ENCODE peak calls at places on chromosomes 7 and 10, in ten cellular contexts. D is upper lobe of right lung; E is stomach; O is HFFc6; W is CD4-positive, alpha-beta T cell; T is Peyer's patch; H is foreskin fibroblast; N is astrocyte; X is glutamatergic neuron; S is Calu3. L is an unnamed sample.

GRCh38 chr10:21396889-21397288 is 128.6 kb downstream of the SKIDA1 start:
- DNase-seq in N (peak), T (no peak), E (no peak), X (no peak), H (no peak), S (no peak), D (no peak), O (no peak), W (no peak), L (no peak)

GRCh38 chr7:70553364-70553763 is 578.6 kb upstream of the GALNT17 start:
- DNase-seq in N (no peak), S (no peak), T (no peak), W (no peak), H (no peak), X (no peak), D (no peak), O (no peak), E (no peak), L (no peak)

GRCh38 chr10:116272497-116273221 is at the start of gene GFRA1:
- DNase-seq in H (peak), N (no peak), T (no peak), X (peak), W (no peak), D (no peak), O (no peak), E (no peak), S (no peak), L (peak)

GRCh38 chr10:28842321-28842720 is 165.0 kb downstream of the BAMBI start:
- DNase-seq in T (no peak), D (no peak), S (no peak), N (peak), H (no peak), O (peak), X (no peak), E (no peak), W (no peak), L (no peak)

GRCh38 chr7:156640949-156641485 is 443 bp downstream of the RNF32 start:
- DNase-seq in S (peak), O (peak), E (peak), D (no peak), T (peak), W (peak), X (no peak), H (peak), N (peak), L (no peak)

GRCh38 chr7:78852951-78853350 is 600.5 kb downstream of the MAGI2 start:
- DNase-seq in O (peak), N (peak), X (no peak), D (no peak), W (no peak), H (peak), E (no peak), S (no peak), T (no peak), L (no peak)

GRCh38 chr10:85280014-85280413 is 951.6 kb downstream of the CCSER2 start:
- DNase-seq in S (no peak), T (no peak), O (no peak), E (no peak), N (no peak), X (no peak), H (no peak), D (peak), W (no peak), L (no peak)

GRCh38 chr7:102469972-102470825 is 5.4 kb downstream of the LRWD1 start:
- DNase-seq in O (no peak), N (no peak), S (no peak), H (no peak), W (no peak), X (peak), D (no peak), T (peak), E (peak), L (peak)

GRCh38 chr10:34290412-34291082 is 524.5 kb downstream of the PARD3 start:
- DNase-seq in H (peak), N (peak), X (no peak), T (peak), S (no peak), E (no peak), W (no peak), D (no peak), O (peak), L (no peak)

GRCh38 chr10:63763744-63764143 is 242.5 kb downstream of the REEP3 start:
- DNase-seq in S (no peak), X (no peak), O (peak), W (no peak), H (no peak), D (no peak), T (no peak), N (no peak), E (no peak), L (no peak)

GRCh38 chr7:1667566-1668485 is 2.3 kb upstream of the ELFN1 start:
- DNase-seq in N (no peak), E (no peak), H (no peak), T (peak), W (no peak), S (no peak), D (peak), O (no peak), X (peak), L (no peak)

GRCh38 chr10:117078168-117078837 is 59.8 kb downstream of the VAX1 start:
- DNase-seq in O (no peak), S (peak), N (no peak), X (no peak), T (no peak), D (no peak), E (no peak), H (no peak), W (no peak), L (no peak)

GRCh38 chr7:30091431-30092386 is 43.1 kb upstream of the MTURN start:
- DNase-seq in S (no peak), W (no peak), H (peak), X (no peak), T (no peak), E (no peak), D (no peak), O (peak), N (peak), L (no peak)

GRCh38 chr10:114332301-114332797 is 72.0 kb downstream of the AFAP1L2 start:
- DNase-seq in N (no peak), D (no peak), W (no peak), E (no peak), H (no peak), T (no peak), X (no peak), O (no peak), S (no peak), L (no peak)

GRCh38 chr10:75568721-75569120 is 137.3 kb downstream of the LRMDA start:
- DNase-seq in W (no peak), X (no peak), H (no peak), E (no peak), O (no peak), N (peak), S (no peak), D (no peak), T (no peak), L (no peak)

GRCh38 chr7:29457565-29457971 is 106.1 kb upstream of the PRR15 start:
- DNase-seq in T (no peak), N (peak), X (no peak), W (no peak), D (no peak), H (peak), E (no peak), O (peak), S (no peak), L (no peak)

GRCh38 chr10:11560076-11560709 is 51.3 kb downstream of the USP6NL start:
- DNase-seq in O (no peak), S (no peak), D (no peak), W (no peak), E (no peak), N (no peak), T (no peak), X (no peak), H (no peak), L (peak)

DNA sequence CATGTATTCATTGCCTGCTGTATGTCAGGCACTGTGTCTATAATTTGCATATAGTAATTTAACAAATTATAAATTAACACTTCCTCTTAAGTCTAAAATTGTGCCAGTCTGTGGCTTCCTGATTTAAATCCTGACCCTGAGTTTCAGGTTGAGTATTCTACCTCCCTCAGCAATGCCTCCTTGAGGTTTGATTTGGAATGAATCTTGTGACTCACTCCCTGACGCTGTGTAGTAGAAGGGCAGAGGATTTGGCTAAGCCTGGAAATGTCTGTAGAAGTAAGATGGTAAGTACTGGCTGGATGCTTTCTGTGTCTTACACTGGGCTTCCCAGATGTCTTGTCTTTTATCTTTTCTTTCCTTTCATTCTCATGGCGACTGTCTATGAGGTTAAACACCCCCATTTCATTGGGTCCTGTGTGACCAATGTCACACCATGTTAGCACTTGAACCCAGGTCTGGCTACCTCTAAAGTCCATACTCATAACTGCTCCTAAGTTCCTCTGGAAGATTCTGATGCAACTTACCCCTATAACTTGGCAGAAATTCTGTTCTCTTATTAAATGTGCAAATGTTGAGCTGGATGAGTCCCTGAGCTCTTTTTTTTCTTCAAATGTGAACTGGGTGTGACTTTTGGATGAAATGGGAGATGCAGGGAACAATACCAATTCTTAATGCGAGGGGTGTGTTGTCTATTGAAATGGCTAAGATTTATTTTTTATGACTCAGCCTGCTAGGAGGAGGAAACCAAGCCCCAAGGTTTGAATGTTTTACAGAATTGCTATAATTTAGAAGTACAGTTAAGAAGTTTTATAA is 48.5 kb downstream of the PLCE1 start:
- DNase-seq in H (peak), D (no peak), O (peak), E (no peak), T (no peak), N (peak), S (peak), X (no peak), W (no peak), L (no peak)
- TF ChIP-seq CTCF in H (peak), D (no peak), O (peak), E (no peak), T (no peak), N (peak), S (no peak), X (no peak), W (no peak), L (no peak)

DNA sequence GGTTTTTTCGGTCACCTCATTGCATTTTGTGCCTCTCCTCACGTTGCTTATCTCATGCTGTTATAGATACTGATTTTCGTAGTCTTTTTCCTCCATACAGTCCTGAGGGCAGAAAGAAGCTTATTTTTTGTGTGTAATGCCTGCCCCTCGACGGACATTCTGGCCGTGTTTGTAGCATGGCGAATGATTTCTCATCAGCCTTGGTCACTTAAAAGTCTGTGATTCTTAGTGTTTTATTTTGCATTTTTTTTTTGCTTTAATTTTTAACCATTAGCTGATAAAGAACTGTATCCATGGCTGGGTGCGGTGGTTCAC is 469 bp upstream of the NOC3L start:
- DNase-seq in N (no peak), E (no peak), T (no peak), D (no peak), S (no peak), H (no peak), W (no peak), X (no peak), O (no peak), L (no peak)
- TF ChIP-seq CTCF in N (no peak), E (no peak), T (no peak), D (no peak), S (no peak), H (no peak), W (no peak), X (no peak), O (peak), L (no peak)

DNA sequence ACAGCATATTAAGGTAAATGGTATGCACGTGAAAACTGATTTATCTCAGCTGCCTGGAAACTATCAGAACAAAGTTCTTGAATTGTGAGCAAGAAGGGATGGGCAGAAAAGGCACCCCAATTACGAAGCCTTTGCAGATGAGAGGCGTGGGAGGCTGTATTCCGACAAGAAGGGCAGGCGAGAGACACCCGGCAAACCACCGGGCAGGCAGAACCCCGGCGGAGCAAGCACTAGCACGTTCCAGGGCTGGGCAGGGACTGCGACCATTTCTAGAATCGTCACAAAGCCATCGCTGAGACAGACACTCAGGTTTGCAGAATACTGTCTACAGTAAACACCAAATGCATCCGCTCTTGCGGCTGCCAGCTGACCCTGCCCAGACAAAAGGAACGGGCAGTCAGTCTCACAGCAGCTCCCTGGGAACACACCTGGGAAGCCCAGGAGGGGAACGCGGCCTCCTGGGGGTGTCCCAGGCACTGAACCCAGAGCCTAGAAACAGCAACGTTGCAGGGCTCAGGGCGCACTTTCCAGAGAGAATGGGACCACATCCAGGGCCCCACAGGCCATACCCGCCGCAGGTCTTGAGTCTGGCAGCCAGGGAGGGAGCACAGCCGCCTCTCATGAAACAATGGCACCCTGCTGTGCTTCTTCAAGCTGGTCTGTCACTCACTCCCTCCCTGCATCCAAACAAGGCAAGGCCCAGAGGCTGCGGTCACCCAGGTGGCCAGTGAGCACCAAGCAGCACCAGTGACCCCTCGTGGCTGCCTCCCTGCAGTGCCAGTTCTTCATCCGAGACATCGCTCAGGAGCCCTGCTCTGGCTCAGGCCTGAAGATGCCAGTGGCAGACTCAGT is 261.9 kb downstream of the PTPRN2 start:
- DNase-seq in D (no peak), O (no peak), T (no peak), S (no peak), N (peak), E (peak), H (no peak), X (peak), W (no peak), L (no peak)
- TF ChIP-seq CTCF in D (peak), O (no peak), T (no peak), S (no peak), N (peak), E (peak), H (no peak), X (peak), W (no peak), L (no peak)

GRCh38 chr10:128304271-128304670 is 178.0 kb upstream of the MKI67 start:
- DNase-seq in E (no peak), N (no peak), H (no peak), T (no peak), D (no peak), O (no peak), S (no peak), X (no peak), W (no peak), L (no peak)

GRCh38 chr10:128305601-128306345 is 179.6 kb upstream of the MKI67 start:
- DNase-seq in H (no peak), D (no peak), E (no peak), S (no peak), N (no peak), O (no peak), W (no peak), X (no peak), T (no peak), L (no peak)

GRCh38 chr10:128307819-128308218 is 181.6 kb upstream of the MKI67 start:
- DNase-seq in T (no peak), D (no peak), S (no peak), W (no peak), N (no peak), O (no peak), X (no peak), H (no peak), E (no peak), L (no peak)

GRCh38 chr10:128310966-128311658 is 184.9 kb upstream of the MKI67 start:
- DNase-seq in T (no peak), E (no peak), D (no peak), S (no peak), N (no peak), H (no peak), W (no peak), X (peak), O (no peak), L (no peak)

GRCh38 chr10:128306966-128307365 is 180.7 kb upstream of the MKI67 start:
- DNase-seq in O (no peak), W (no peak), X (no peak), H (no peak), S (no peak), D (no peak), N (no peak), E (no peak), T (no peak), L (no peak)
- TF ChIP-seq CTCF in O (no peak), W (no peak), X (no peak), H (no peak), S (no peak), D (no peak), N (no peak), E (no peak), T (no peak), L (no peak)

GRCh38 chr7:99399597-99399996 is 8.8 kb downstream of the PDAP1 start:
- DNase-seq in D (no peak), X (no peak), H (no peak), S (no peak), O (no peak), W (no peak), E (no peak), N (no peak), T (no peak), L (no peak)
- TF ChIP-seq CTCF in D (peak), X (no peak), H (no peak), S (no peak), O (no peak), W (no peak), E (no peak), N (no peak), T (no peak), L (no peak)

DNA sequence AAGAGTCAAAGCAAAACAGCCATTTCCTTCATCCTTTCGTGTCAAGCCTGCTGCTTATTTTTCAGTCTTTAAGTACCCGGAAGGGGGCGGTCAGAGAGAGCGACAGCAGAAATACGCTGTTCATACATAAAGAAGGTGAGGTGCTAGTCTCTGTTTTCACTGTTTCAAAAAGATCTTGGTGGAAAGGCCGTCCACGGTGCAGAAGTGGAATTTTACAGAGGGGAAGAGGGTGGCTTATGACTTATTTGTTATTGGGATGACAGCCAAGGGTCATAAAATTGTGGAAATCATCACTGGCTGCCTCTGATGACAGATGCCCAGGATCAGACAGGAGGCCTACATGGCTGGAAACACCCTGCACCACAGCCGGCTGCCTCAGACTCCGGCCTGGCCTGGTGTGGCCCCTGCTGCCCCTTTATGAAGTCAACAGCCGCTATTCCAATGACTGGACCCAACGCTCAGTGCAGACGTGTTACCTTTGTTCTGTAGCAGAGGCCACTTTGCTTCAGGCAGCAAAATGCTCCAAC is 57.0 kb downstream of the HIPK2 start:
- DNase-seq in D (no peak), N (no peak), H (peak), E (peak), T (peak), O (peak), W (no peak), S (no peak), X (no peak), L (no peak)
- TF ChIP-seq CTCF in D (no peak), N (no peak), H (no peak), E (no peak), T (no peak), O (no peak), W (no peak), S (no peak), X (no peak), L (no peak)

GRCh38 chr7:106521115-106521514 is 139.8 kb downstream of the CCDC71L start:
- DNase-seq in S (peak), D (no peak), E (no peak), N (no peak), W (no peak), X (no peak), O (no peak), T (no peak), H (no peak), L (peak)
- TF ChIP-seq CTCF in S (no peak), D (no peak), E (no peak), N (no peak), W (no peak), X (no peak), O (peak), T (no peak), H (no peak), L (peak)

DNA sequence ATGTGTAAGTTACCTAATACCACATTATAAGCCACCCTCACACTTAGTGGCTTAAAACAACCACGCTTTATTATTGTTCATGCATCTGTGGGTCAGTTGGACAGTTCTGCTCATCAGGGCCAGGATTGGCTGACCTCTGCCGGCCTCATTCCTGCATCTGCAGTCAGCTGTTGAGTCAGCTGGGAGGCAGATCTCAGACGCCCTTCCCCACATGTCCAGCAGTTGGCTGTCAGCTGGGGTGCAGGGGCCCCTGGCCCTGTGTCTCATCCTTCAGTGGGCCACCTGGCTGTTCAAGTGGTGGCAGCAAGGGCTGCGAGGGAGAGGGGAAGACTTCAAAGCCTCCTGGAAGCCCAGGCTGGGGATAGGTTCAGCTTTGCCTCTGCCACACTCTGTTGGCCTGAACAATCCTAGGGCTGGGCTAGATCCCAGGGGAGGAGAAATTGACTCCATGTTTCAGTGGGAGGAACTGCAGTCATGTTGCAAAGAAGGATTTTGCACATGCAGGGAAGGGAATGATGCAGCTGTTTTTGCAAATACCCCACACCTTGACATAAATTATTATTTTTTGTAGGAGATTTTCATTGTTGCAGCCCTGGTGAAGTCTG is 33.1 kb downstream of the TACR2 start:
- DNase-seq in T (no peak), N (no peak), O (peak), D (no peak), W (no peak), S (no peak), H (peak), X (peak), E (no peak), L (no peak)
- TF ChIP-seq CTCF in T (no peak), N (no peak), O (peak), D (no peak), W (no peak), S (no peak), H (peak), X (no peak), E (no peak), L (no peak)